ENCODE peak calls at places on chromosomes 12 and 14, in six cellular contexts. U is hepatocyte, V is IMR-90, H is astrocyte, F is A549, M is trophoblast cell. O is an unnamed sample.

GRCh38 chr14:22882064-22882463 is 958 bp upstream of the REM2 start:
- DNase-seq in V (no peak), U (no peak), M (no peak), F (no peak), H (no peak), O (peak; percentile 71)

GRCh38 chr14:99566009-99566389 is 38.0 kb downstream of the CCDC85C start:
- DNase-seq in F (no peak), U (no peak), H (no peak), M (no peak), V (no peak), O (no peak)

GRCh38 chr12:94553130-94553519 is 93.5 kb upstream of the CEP83 start:
- DNase-seq in F (peak; percentile 70), H (peak; percentile 78), M (peak; percentile 65), V (peak; percentile 43), U (no peak), O (peak; percentile 73)

GRCh38 chr14:90421621-90422020 is 24.8 kb downstream of the CALM1 start:
- DNase-seq in U (no peak), M (no peak), F (no peak), H (no peak), V (no peak), O (no peak)

GRCh38 chr14:72745991-72746980 is 147.6 kb downstream of the DPF3 start:
- DNase-seq in F (no peak), M (peak; percentile 8), V (peak; percentile 84), U (no peak), H (peak; percentile 81), O (peak; percentile 91)

GRCh38 chr12:6773662-6774351 is 1.5 kb downstream of the LAG3 start:
- DNase-seq in H (no peak), F (no peak), M (no peak), V (no peak), U (no peak), O (peak; percentile 55)

GRCh38 chr14:53523226-53523625 is 370.1 kb upstream of the DDHD1 start:
- DNase-seq in F (no peak), H (no peak), U (no peak), V (no peak), M (no peak), O (no peak)

GRCh38 chr12:57430117-57430930 is 519 bp downstream of the R3HDM2 start:
- DNase-seq in H (peak; percentile 26), M (peak; percentile 36), U (no peak), F (no peak), V (peak; percentile 34), O (no peak)

GRCh38 chr12:54465857-54466499 is 7.4 kb downstream of the GTSF1 start:
- DNase-seq in M (no peak), H (no peak), V (no peak), U (no peak), F (no peak), O (no peak)

GRCh38 chr12:54475542-54475941 is 2.1 kb upstream of the GTSF1 start:
- DNase-seq in F (no peak), V (no peak), H (no peak), U (no peak), M (peak; percentile 7), O (no peak)

GRCh38 chr12:54472494-54473262 is 724 bp downstream of the GTSF1 start:
- DNase-seq in V (no peak), H (no peak), F (no peak), M (no peak), U (no peak), O (no peak)

GRCh38 chr12:54477259-54477658 is 3.9 kb upstream of the GTSF1 start:
- DNase-seq in U (no peak), V (no peak), H (no peak), F (no peak), M (no peak), O (no peak)

GRCh38 chr12:54471793-54472192 is 1.6 kb downstream of the GTSF1 start:
- DNase-seq in V (no peak), U (no peak), H (no peak), F (no peak), M (no peak), O (no peak)
- H3K4me2 ChIP-seq in V (no peak overlapping the region), U (no peak overlapping the region), H (no peak overlapping the region), F (no peak overlapping the region), M (no peak overlapping the region), O (no peak overlapping the region)

GRCh38 chr12:1797011-1797901 is 23.1 kb upstream of the LRTM2 start:
- DNase-seq in M (no peak), H (no peak), U (no peak), V (no peak), F (no peak), O (no peak)
- H3K4me2 ChIP-seq in M (peak overlapping the region; percentile 64), H (peak overlapping the region; percentile 89), U (peak overlapping the region; percentile 80), V (no peak overlapping the region), F (peak overlapping the region; percentile 98), O (peak overlapping the region; percentile 89)

GRCh38 chr14:66495214-66496098 is 9.3 kb downstream of the CCDC196 start:
- DNase-seq in M (no peak), F (peak; percentile 79), V (peak; percentile 71), H (peak; percentile 52), U (peak; percentile 70), O (peak; percentile 85)
- H3K4me2 ChIP-seq in M (no peak overlapping the region), F (peak overlapping the region; percentile 55), V (peak overlapping the region; percentile 56), H (peak overlapping the region; percentile 45), U (peak overlapping the region; percentile 54), O (peak overlapping the region; percentile 66)

DNA sequence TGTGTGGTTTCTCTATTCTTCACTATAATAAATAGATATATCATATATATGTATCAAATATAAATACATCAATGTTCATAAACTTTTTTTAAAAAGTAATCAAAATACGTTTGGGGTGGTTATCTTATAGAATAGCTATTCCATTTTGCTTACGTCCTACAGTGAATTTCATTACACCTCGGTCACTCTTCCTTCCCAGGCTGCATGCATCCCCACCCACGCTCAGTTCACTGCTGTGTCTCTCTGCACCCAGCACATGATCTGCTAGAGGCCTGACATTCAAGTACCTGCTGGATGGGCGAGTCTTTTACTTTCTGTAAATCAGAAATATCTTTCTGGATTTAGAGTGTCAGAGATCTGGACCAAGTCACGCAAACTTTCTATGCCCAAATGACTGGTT is 3.6 kb downstream of the STX2 start:
- DNase-seq in U (no peak), M (no peak), F (no peak), H (no peak), V (no peak), O (no peak)
- H3K4me2 ChIP-seq in U (no peak overlapping the region), M (no peak overlapping the region), F (no peak overlapping the region), H (no peak overlapping the region), V (no peak overlapping the region), O (no peak overlapping the region)

O was measured in osteoblast.